ENCODE peak calls at places on chromosomes 1 and 21, in nine cellular contexts. R, G, A, O, L, U, V, Q and Z are unnamed samples.

GRCh38 chr21:37869661-37870060 is 46.6 kb downstream of the KCNJ6 start:
- DNase-seq in R (no peak), G (no peak), A (no peak), O (no peak), L (no peak), U (no peak), V (no peak), Q (no peak), Z (no peak)

GRCh38 chr1:22773981-22774471 is 63.4 kb downstream of the EPHB2 start:
- DNase-seq in R (peak), G (no peak), A (no peak), O (no peak), L (no peak), U (no peak), V (peak), Q (no peak), Z (no peak)

GRCh38 chr1:230321741-230322420 is 104.3 kb downstream of the PGBD5 start:
- DNase-seq in R (no peak), G (no peak), A (no peak), O (no peak), L (no peak), U (no peak), V (no peak), Q (no peak), Z (no peak)

GRCh38 chr1:174872615-174873058 is 127.1 kb upstream of the CACYBP start:
- DNase-seq in R (peak), G (no peak), A (no peak), O (no peak), L (peak), U (peak), V (no peak), Q (no peak), Z (peak)

GRCh38 chr1:99858285-99858684 is 8.1 kb downstream of the AGL start:
- DNase-seq in R (no peak), G (no peak), A (no peak), O (no peak), L (no peak), U (no peak), V (no peak), Q (no peak), Z (no peak)

GRCh38 chr1:15033264-15033663 is 120.3 kb upstream of the TMEM51 start:
- DNase-seq in R (peak), G (no peak), A (no peak), O (no peak), L (no peak), U (no peak), V (no peak), Q (no peak), Z (no peak)

GRCh38 chr1:204130989-204131892 is 20.6 kb downstream of the ETNK2 start:
- DNase-seq in R (peak), G (no peak), A (peak), O (no peak), L (no peak), U (peak), V (peak), Q (no peak), Z (no peak)

GRCh38 chr1:10171995-10172669 is 38.2 kb upstream of the KIF1B start:
- DNase-seq in R (no peak), G (no peak), A (no peak), O (no peak), L (no peak), U (no peak), V (no peak), Q (no peak), Z (no peak)

GRCh38 chr1:66542811-66543767 is 9.1 kb downstream of the SGIP1 start:
- DNase-seq in R (peak), G (no peak), A (peak), O (no peak), L (no peak), U (no peak), V (peak), Q (no peak), Z (no peak)

GRCh38 chr1:72009756-72010441 is 272.4 kb downstream of the NEGR1 start:
- DNase-seq in R (no peak), G (no peak), A (peak), O (no peak), L (no peak), U (peak), V (peak), Q (no peak), Z (no peak)

GRCh38 chr1:225846331-225847310 is 35.6 kb downstream of the TMEM63A start:
- DNase-seq in R (no peak), G (no peak), A (no peak), O (peak), L (no peak), U (no peak), V (no peak), Q (no peak), Z (no peak)

GRCh38 chr21:36478207-36478701 is 1.7 kb downstream of the CLDN14 start:
- DNase-seq in R (peak), G (no peak), A (peak), O (no peak), L (no peak), U (no peak), V (peak), Q (no peak), Z (no peak)

GRCh38 chr1:167601442-167602380 is 28.3 kb upstream of the RCSD1 start:
- DNase-seq in R (no peak), G (no peak), A (no peak), O (no peak), L (no peak), U (no peak), V (no peak), Q (no peak), Z (peak)

GRCh38 chr21:36204980-36205379 is 48.4 kb downstream of the DOP1B start:
- DNase-seq in R (no peak), G (no peak), A (no peak), O (no peak), L (no peak), U (no peak), V (no peak), Q (no peak), Z (no peak)

GRCh38 chr1:153488731-153489130 is 28.3 kb upstream of the S100A7 start:
- DNase-seq in R (no peak), G (no peak), A (no peak), O (no peak), L (no peak), U (no peak), V (no peak), Q (no peak), Z (no peak)

GRCh38 chr1:9251501-9251900 is 16.9 kb downstream of the H6PD start:
- DNase-seq in R (no peak), G (no peak), A (no peak), O (no peak), L (no peak), U (no peak), V (no peak), Q (no peak), Z (no peak)

GRCh38 chr1:69711159-69711930 is 143.6 kb downstream of the LRRC7 start:
- DNase-seq in R (no peak), G (no peak), A (no peak), O (no peak), L (no peak), U (no peak), V (no peak), Q (no peak), Z (no peak)

GRCh38 chr1:22723151-22723550 is 12.5 kb downstream of the EPHB2 start:
- DNase-seq in R (no peak), G (no peak), A (no peak), O (no peak), L (no peak), U (no peak), V (no peak), Q (no peak), Z (no peak)

GRCh38 chr1:240136402-240136801 is 44.7 kb downstream of the FMN2 start:
- DNase-seq in R (peak), G (no peak), A (no peak), O (no peak), L (no peak), U (no peak), V (no peak), Q (no peak), Z (no peak)

GRCh38 chr1:10210841-10211804 is 753 bp downstream of the KIF1B start:
- DNase-seq in R (peak), G (peak), A (peak), O (peak), L (peak), U (peak), V (peak), Q (peak), Z (no peak)

GRCh38 chr1:159752135-159752580 is 28.6 kb upstream of the DUSP23 start:
- DNase-seq in R (peak), G (no peak), A (peak), O (no peak), L (no peak), U (no peak), V (peak), Q (no peak), Z (no peak)

GRCh38 chr1:3312894-3313578 is 141.4 kb upstream of the ARHGEF16 start:
- DNase-seq in R (peak), G (no peak), A (peak), O (peak), L (peak), U (peak), V (peak), Q (peak), Z (no peak)

GRCh38 chr1:206445116-206445515 is 25.2 kb upstream of the IKBKE start:
- DNase-seq in R (peak), G (no peak), A (no peak), O (no peak), L (no peak), U (no peak), V (peak), Q (no peak), Z (no peak)

GRCh38 chr1:61124691-61125090 is 42.3 kb downstream of the NFIA start:
- DNase-seq in R (no peak), G (no peak), A (no peak), O (no peak), L (no peak), U (no peak), V (no peak), Q (no peak), Z (no peak)

GRCh38 chr21:28795251-28795650 is 197.4 kb downstream of the LTN1 start:
- DNase-seq in R (no peak), G (no peak), A (no peak), O (no peak), L (no peak), U (no peak), V (no peak), Q (no peak), Z (no peak)

GRCh38 chr1:156860639-156861423 is at the start of gene NTRK1:
- DNase-seq in R (no peak), G (peak), A (peak), O (peak), L (peak), U (peak), V (peak), Q (no peak), Z (peak)

GRCh38 chr1:44976252-44976651 is 10.1 kb downstream of the EIF2B3 start:
- DNase-seq in R (no peak), G (no peak), A (no peak), O (no peak), L (no peak), U (no peak), V (no peak), Q (no peak), Z (no peak)

GRCh38 chr1:54934869-54935268 is 45.6 kb upstream of the TMEM61 start:
- DNase-seq in R (peak), G (no peak), A (peak), O (no peak), L (no peak), U (no peak), V (peak), Q (no peak), Z (no peak)

GRCh38 chr1:172948457-172948856 is 102.3 kb downstream of the TNFSF18 start:
- DNase-seq in R (peak), G (no peak), A (no peak), O (no peak), L (no peak), U (no peak), V (peak), Q (no peak), Z (no peak)

GRCh38 chr21:38834725-38835124 is 29.0 kb downstream of the ETS2 start:
- DNase-seq in R (no peak), G (no peak), A (no peak), O (no peak), L (no peak), U (no peak), V (no peak), Q (no peak), Z (no peak)

GRCh38 chr1:64042331-64043100 is 160.9 kb upstream of the UBE2U start:
- DNase-seq in R (peak), G (no peak), A (peak), O (no peak), L (no peak), U (no peak), V (peak), Q (no peak), Z (no peak)

GRCh38 chr1:30847358-30847972 is 61.1 kb downstream of the SDC3 start:
- DNase-seq in R (peak), G (peak), A (peak), O (peak), L (peak), U (peak), V (peak), Q (peak), Z (no peak)
- H3K4me2 ChIP-seq in R (no peak), G (no peak), A (no peak), O (no peak), L (peak), U (no peak), V (peak), Q (no peak), Z (no peak)

GRCh38 chr1:238466459-238466858 is 575.7 kb upstream of the ZP4 start:
- DNase-seq in R (peak), G (no peak), A (no peak), O (no peak), L (no peak), U (no peak), V (no peak), Q (no peak), Z (no peak)
- H3K27ac ChIP-seq in R (no peak), G (no peak), A (no peak), O (no peak), L (no peak), U (no peak), V (no peak), Q (no peak), Z (no peak)

GRCh38 chr1:89358287-89358893 is 5.5 kb upstream of the GBP6 start:
- DNase-seq in R (peak), G (peak), A (peak), O (peak), L (peak), U (peak), V (peak), Q (peak), Z (peak)
- H3K4me2 ChIP-seq in R (no peak), G (no peak), A (peak), O (no peak), L (no peak), U (no peak), V (no peak), Q (no peak), Z (no peak)

GRCh38 chr1:228272831-228273571 is 65.2 kb downstream of the OBSCN start:
- DNase-seq in R (no peak), G (peak), A (no peak), O (peak), L (no peak), U (no peak), V (no peak), Q (no peak), Z (no peak)
- H3K27ac ChIP-seq in R (no peak), G (no peak), A (no peak), O (no peak), L (no peak), U (no peak), V (no peak), Q (no peak), Z (no peak)

DNA sequence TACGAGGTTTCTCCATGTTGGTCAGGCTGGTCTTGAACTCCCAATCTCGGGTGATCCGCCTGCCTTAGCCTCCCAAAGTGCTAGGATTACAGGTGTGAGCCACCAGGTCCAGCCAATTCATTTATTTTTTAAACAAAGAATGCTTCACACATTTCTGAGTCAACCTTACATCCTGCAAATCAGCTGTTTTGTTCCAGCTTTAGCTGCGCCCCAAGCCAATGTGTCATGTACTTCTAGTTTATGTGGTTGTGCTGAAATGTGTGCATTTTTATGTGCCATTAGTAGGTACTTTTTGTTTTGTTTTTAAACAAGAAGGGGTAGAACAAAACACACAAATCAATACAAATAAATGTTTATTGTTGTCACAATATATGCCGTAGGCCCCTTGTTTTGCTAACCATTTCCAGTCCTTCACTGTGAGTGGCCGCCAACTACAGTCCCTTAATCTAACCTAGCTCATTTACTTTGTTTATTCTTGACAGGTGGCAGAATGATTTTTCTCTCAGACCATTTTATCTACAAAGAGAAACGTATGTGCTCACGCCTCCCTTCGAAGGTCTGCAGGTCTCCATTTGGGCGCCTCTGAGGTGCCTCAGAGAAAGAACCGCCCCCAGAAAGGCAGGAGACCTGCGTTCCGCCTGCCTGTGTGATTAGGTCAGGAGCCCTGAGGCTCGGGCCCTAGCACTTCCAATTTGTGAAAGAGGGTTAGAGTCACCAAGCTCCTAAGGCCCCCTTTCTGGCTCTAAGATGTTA is 2.8 kb upstream of the CASQ2 start:
- DNase-seq in R (no peak), G (peak), A (peak), O (peak), L (no peak), U (peak), V (no peak), Q (no peak), Z (no peak)
- H3K4me2 ChIP-seq in R (peak), G (peak), A (peak), O (peak), L (no peak), U (peak), V (no peak), Q (peak), Z (no peak)

GRCh38 chr1:102693345-102693744 is 415.0 kb downstream of the COL11A1 start:
- DNase-seq in R (no peak), G (no peak), A (no peak), O (no peak), L (no peak), U (no peak), V (no peak), Q (no peak), Z (no peak)
- H3K27ac ChIP-seq in R (no peak), G (no peak), A (no peak), O (no peak), L (no peak), U (no peak), V (no peak), Q (no peak), Z (no peak)